ENCODE peak calls at places on chromosomes 2 and 18, in eight cellular contexts. M is prostate gland, W is gastrocnemius medialis, Q is stomach, L is IMR-90, O is ovary, U is adrenal gland, S is right lobe of liver. N is an unnamed sample. For H3K4me1, the result is how much of the 10 kb centered on the place peaks cover.

GRCh38 chr2:53104263-53104662 is 663.3 kb upstream of the CHAC2 start:
- DNase-seq in M (no peak), W (no peak), Q (no peak), L (peak), O (no peak), U (no peak), S (no peak), N (no peak)

GRCh38 chr2:70958759-70959158 is 19.7 kb upstream of the ANKRD53 start:
- DNase-seq in M (no peak), W (no peak), Q (peak), L (no peak), O (no peak), U (peak), S (no peak), N (no peak)

GRCh38 chr2:27092696-27093429 is 6.3 kb downstream of the KHK start:
- DNase-seq in M (no peak), W (no peak), Q (no peak), L (no peak), O (peak), U (peak), S (peak), N (no peak)

GRCh38 chr2:161761160-161761559 is 136.9 kb downstream of the SLC4A10 start:
- DNase-seq in M (peak), W (no peak), Q (no peak), L (no peak), O (no peak), U (no peak), S (no peak), N (no peak)

GRCh38 chr2:195026261-195026660 is 630.8 kb upstream of the SLC39A10 start:
- DNase-seq in M (no peak), W (no peak), Q (no peak), L (peak), O (no peak), U (no peak), S (no peak), N (no peak)

GRCh38 chr2:201931955-201932354 is 101.7 kb upstream of the FZD7 start:
- DNase-seq in M (no peak), W (no peak), Q (no peak), L (peak), O (no peak), U (no peak), S (no peak), N (no peak)

GRCh38 chr2:238695538-238695937 is 152.3 kb upstream of the TWIST2 start:
- DNase-seq in M (peak), W (no peak), Q (no peak), L (no peak), O (no peak), U (no peak), S (peak), N (no peak)

GRCh38 chr2:203683932-203684556 is 22.4 kb upstream of the CD28 start:
- DNase-seq in M (no peak), W (peak), Q (no peak), L (peak), O (no peak), U (peak), S (no peak), N (peak)

GRCh38 chr2:47034973-47035609 is 119.5 kb upstream of the MCFD2 start:
- DNase-seq in M (no peak), W (no peak), Q (no peak), L (no peak), O (no peak), U (peak), S (peak), N (no peak)

GRCh38 chr2:17583166-17583565 is 42.7 kb downstream of the VSNL1 start:
- DNase-seq in M (no peak), W (no peak), Q (no peak), L (no peak), O (no peak), U (no peak), S (no peak), N (no peak)

GRCh38 chr2:232761301-232761907 is 15.0 kb downstream of the KCNJ13 start:
- DNase-seq in M (no peak), W (no peak), Q (peak), L (peak), O (no peak), U (no peak), S (no peak), N (peak)

GRCh38 chr2:205934443-205934842 is 151.5 kb downstream of the INO80D start:
- DNase-seq in M (no peak), W (no peak), Q (no peak), L (no peak), O (no peak), U (no peak), S (no peak), N (no peak)

GRCh38 chr18:22165049-22165602 is 4.3 kb upstream of the GATA6 start:
- DNase-seq in M (no peak), W (no peak), Q (no peak), L (no peak), O (peak), U (peak), S (no peak), N (peak)

GRCh38 chr2:237736783-237737182 is 61.8 kb upstream of the RBM44 start:
- DNase-seq in M (no peak), W (no peak), Q (no peak), L (no peak), O (no peak), U (no peak), S (no peak), N (no peak)

GRCh38 chr2:152920846-152921245 is 202.4 kb downstream of the ARL6IP6 start:
- DNase-seq in M (no peak), W (no peak), Q (no peak), L (no peak), O (no peak), U (no peak), S (no peak), N (no peak)

GRCh38 chr2:171237754-171238505 is 77.2 kb upstream of the TLK1 start:
- DNase-seq in M (no peak), W (no peak), Q (no peak), L (no peak), O (no peak), U (no peak), S (no peak), N (no peak)

GRCh38 chr2:220553150-220553549 is 925.7 kb downstream of the SLC4A3 start:
- DNase-seq in M (no peak), W (no peak), Q (no peak), L (peak), O (no peak), U (no peak), S (no peak), N (no peak)

GRCh38 chr2:84894758-84895520 is 10.5 kb upstream of the TMSB10 start:
- DNase-seq in M (no peak), W (no peak), Q (no peak), L (peak), O (peak), U (no peak), S (no peak), N (peak)

GRCh38 chr2:20664431-20665260 is 2.3 kb upstream of the GDF7 start:
- DNase-seq in M (no peak), W (no peak), Q (no peak), L (no peak), O (no peak), U (no peak), S (no peak), N (no peak)

GRCh38 chr2:147594038-147594437 is 250.8 kb upstream of the ACVR2A start:
- DNase-seq in M (no peak), W (no peak), Q (no peak), L (no peak), O (no peak), U (no peak), S (no peak), N (no peak)

GRCh38 chr2:37781028-37781427 is 109.6 kb upstream of the CDC42EP3 start:
- DNase-seq in M (no peak), W (no peak), Q (no peak), L (peak), O (no peak), U (no peak), S (no peak), N (no peak)

GRCh38 chr2:41870257-41870570 is 177.6 kb upstream of the PKDCC start:
- DNase-seq in M (no peak), W (peak), Q (no peak), L (no peak), O (no peak), U (no peak), S (no peak), N (no peak)

GRCh38 chr2:41870948-41871522 is 176.8 kb upstream of the PKDCC start:
- DNase-seq in M (no peak), W (no peak), Q (no peak), L (no peak), O (no peak), U (no peak), S (no peak), N (no peak)

GRCh38 chr2:41869542-41870256 is 178.1 kb upstream of the PKDCC start:
- DNase-seq in M (peak), W (peak), Q (peak), L (peak), O (peak), U (peak), S (peak), N (peak)

GRCh38 chr2:41865263-41865662 is 182.6 kb upstream of the PKDCC start:
- DNase-seq in M (no peak), W (no peak), Q (no peak), L (no peak), O (no peak), U (no peak), S (no peak), N (no peak)

GRCh38 chr2:41867553-41867952 is 180.3 kb upstream of the PKDCC start:
- DNase-seq in M (no peak), W (no peak), Q (no peak), L (peak), O (no peak), U (no peak), S (no peak), N (no peak)
- TF ChIP-seq POLR2A in M (no peak), W (no peak), Q (no peak), L (no peak), O (no peak), U (no peak), S (no peak), N (no peak)

GRCh38 chr2:160224507-160224906 is 24.4 kb upstream of the ITGB6 start:
- DNase-seq in M (no peak), W (no peak), Q (no peak), L (no peak), O (no peak), U (no peak), S (no peak), N (no peak)
- H3K4me1 ChIP-seq in M (under half), W (half or more), Q (half or more), L (under half), O (under half), U (under half), S (under half), N (under half)

GRCh38 chr2:12715878-12716249 is 872 bp upstream of the TRIB2 start:
- DNase-seq in M (peak), W (peak), Q (peak), L (peak), O (peak), U (peak), S (peak), N (peak)

GRCh38 chr2:12717988-12718661 is 1.4 kb downstream of the TRIB2 start:
- DNase-seq in M (no peak), W (no peak), Q (peak), L (peak), O (peak), U (peak), S (no peak), N (peak)

GRCh38 chr2:12717191-12717987 is 653 bp downstream of the TRIB2 start:
- DNase-seq in M (peak), W (peak), Q (peak), L (peak), O (peak), U (peak), S (peak), N (peak)

GRCh38 chr2:12715258-12715865 is 1.4 kb upstream of the TRIB2 start:
- DNase-seq in M (no peak), W (no peak), Q (no peak), L (no peak), O (no peak), U (no peak), S (no peak), N (no peak)

DNA sequence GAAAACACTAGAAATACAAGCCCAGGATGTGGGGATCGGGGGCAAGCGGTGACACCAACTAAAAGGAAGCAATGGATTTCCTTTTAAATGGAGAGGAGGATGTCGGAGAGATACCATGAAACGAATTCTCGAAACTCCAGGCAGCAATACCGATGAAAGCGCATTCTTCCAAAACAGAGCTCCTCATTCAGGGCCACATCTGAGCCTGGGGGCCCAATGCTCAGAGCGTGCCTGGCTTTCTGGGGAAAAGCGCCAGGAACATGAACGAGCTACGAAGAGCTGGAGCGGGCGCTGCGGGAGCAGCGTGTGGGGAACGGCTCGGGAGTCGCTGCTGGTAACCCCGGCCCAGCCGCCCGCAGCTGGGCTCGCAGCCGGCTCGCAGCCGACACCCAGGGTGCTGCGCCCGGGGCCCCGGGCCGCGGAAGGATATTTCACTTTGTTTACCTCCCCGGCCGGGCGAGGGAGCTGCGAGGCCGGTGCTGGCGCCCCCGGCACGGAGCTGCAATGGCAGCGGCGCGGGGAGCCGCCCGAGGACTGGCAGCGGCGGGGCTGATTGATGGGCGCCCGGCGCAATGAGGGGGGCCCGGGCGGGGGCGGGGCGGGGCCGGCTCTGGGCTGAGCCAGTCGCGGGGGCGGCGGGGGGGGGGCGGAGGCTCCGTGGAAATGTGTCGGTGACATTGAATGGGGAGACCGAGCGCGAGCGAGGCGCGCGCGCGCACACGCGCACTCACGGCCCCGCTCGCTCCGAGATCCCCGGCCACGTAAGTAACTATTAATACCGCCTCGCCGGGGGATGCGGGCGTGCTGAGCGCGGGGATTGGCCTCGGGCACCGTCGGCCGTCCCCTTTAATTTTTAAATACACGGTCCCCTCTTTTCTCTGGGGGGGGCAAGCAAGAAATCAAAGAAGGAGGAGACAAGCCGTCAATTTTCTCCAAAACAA is at the start of gene TRIB2:
- DNase-seq in M (peak), W (peak), Q (peak), L (peak), O (peak), U (peak), S (peak), N (peak)
- TF ChIP-seq POLR2A in M (peak), W (peak), Q (peak), L (peak), O (peak), U (no peak), S (peak), N (peak)

GRCh38 chr18:44731160-44731865 is 50.6 kb downstream of the SETBP1 start:
- DNase-seq in M (no peak), W (no peak), Q (no peak), L (no peak), O (no peak), U (no peak), S (no peak), N (no peak)

GRCh38 chr18:44727291-44727690 is 46.6 kb downstream of the SETBP1 start:
- DNase-seq in M (no peak), W (no peak), Q (no peak), L (no peak), O (no peak), U (no peak), S (no peak), N (no peak)

GRCh38 chr18:44732604-44733003 is 51.9 kb downstream of the SETBP1 start:
- DNase-seq in M (peak), W (peak), Q (no peak), L (no peak), O (no peak), U (no peak), S (no peak), N (no peak)

GRCh38 chr18:44731866-44732555 is 51.3 kb downstream of the SETBP1 start:
- DNase-seq in M (no peak), W (no peak), Q (no peak), L (peak), O (no peak), U (no peak), S (no peak), N (no peak)

GRCh38 chr18:44729631-44730101 is 49.0 kb downstream of the SETBP1 start:
- DNase-seq in M (no peak), W (no peak), Q (no peak), L (peak), O (no peak), U (no peak), S (no peak), N (no peak)
- H3K4me1 ChIP-seq in M (under half), W (half or more), Q (half or more), L (under half), O (under half), U (under half), S (under half), N (under half)

GRCh38 chr2:241314933-241315182 is 614 bp downstream of the HDLBP start:
- DNase-seq in M (no peak), W (no peak), Q (no peak), L (no peak), O (no peak), U (no peak), S (no peak), N (no peak)
- TF ChIP-seq POLR2A in M (peak), W (no peak), Q (no peak), L (peak), O (no peak), U (peak), S (no peak), N (peak)

DNA sequence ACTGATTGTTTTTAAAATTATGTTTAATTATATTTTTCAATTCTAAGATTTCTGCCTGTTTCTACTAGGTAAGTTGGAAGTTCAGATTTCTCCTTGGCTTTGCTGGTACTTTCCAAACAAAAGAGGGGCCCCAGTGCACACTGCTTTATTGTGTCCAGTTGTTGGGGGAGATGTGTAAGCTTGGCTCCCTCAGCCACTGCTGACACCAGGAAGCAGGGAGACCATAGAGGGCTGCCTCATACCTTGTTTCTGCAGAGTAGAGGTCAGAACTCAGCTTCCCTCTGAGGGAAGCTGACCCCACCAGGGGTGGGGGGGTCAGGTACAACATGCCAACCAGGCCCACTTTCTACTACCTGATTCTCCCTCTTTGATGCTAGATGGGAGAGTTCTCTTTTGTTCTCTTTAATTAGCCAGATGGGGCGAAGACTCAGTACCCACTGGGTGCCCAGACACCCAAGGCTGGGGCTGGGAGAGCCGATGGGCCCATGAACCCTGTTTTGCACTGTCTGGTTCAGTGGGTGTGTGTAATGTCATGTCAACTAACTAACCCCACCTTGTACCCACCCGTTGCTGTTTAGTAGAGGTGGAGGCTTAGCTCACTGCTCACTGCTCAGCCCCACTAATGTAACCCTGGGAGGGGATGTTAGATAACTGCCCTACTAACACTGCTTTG is 14.7 kb downstream of the BCL2L11 start:
- DNase-seq in M (no peak), W (no peak), Q (no peak), L (no peak), O (no peak), U (no peak), S (no peak), N (no peak)
- H3K4me1 ChIP-seq in M (under half), W (under half), Q (under half), L (under half), O (under half), U (under half), S (under half), N (under half)

GRCh38 chr2:119366649-119367471 is at the start of the genes C2orf76 and DBI:
- DNase-seq in M (peak), W (peak), Q (peak), L (peak), O (peak), U (peak), S (peak), N (peak)
- TF ChIP-seq POLR2A in M (peak), W (peak), Q (peak), L (peak), O (peak), U (peak), S (peak), N (peak)

GRCh38 chr18:55247032-55247431 is 287.8 kb upstream of the CCDC68 start:
- DNase-seq in M (no peak), W (no peak), Q (no peak), L (no peak), O (no peak), U (no peak), S (no peak), N (no peak)

GRCh38 chr18:55249572-55249971 is 290.3 kb upstream of the CCDC68 start:
- DNase-seq in M (no peak), W (no peak), Q (no peak), L (no peak), O (no peak), U (no peak), S (no peak), N (no peak)

GRCh38 chr18:55250729-55251128 is 291.5 kb upstream of the CCDC68 start:
- DNase-seq in M (no peak), W (no peak), Q (no peak), L (peak), O (no peak), U (no peak), S (no peak), N (no peak)

GRCh38 chr18:55246278-55246677 is 287.0 kb upstream of the CCDC68 start:
- DNase-seq in M (no peak), W (no peak), Q (no peak), L (no peak), O (no peak), U (no peak), S (no peak), N (no peak)

GRCh38 chr18:55248497-55248896 is 289.2 kb upstream of the CCDC68 start:
- DNase-seq in M (no peak), W (no peak), Q (no peak), L (no peak), O (no peak), U (no peak), S (no peak), N (no peak)
- H3K4me1 ChIP-seq in M (under half), W (half or more), Q (under half), L (under half), O (under half), U (under half), S (under half), N (under half)

DNA sequence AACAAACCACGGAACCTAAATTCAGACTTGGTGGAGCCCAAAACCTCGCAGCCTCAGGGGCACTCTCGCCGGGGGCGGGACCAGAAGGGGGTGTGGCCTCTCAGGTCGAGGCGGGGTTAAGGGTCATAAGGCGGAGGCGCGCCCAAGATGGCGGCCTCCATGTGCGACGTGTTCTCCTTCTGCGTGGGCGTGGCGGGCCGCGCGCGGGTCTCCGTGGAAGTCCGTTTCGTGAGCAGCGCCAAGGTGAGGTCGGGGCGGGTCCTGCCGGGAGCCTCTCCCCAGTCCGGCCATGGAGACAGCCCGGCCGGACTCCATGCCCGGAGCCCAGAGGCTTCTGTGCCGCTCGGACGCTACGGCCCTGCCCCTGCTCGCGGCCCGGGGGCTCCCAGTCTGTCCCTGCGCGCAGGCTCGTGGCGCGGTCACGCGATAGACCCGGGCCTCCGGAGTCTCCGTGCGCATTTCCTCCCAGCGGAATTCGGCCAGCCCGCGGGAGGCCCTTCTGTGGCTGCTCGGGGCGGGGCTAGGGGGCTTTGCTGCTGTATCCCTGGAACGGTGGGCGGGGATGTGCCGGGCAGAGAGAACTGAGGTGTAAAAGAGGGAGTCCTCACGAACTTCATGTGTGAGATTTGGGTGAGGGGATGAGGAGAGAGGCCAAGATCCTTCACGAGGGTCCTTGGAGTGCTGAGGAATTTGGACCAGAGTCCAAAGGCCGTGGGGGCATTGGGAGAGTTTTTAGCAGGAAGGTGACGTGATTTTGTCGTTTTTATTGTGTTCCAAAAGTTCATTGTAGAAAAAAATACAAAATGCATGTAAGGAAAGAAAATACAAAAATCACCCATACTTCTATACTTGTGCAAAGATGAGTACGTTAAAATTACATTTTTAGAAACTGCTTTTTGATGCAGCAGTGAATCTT is at the start of gene SMYD5:
- DNase-seq in M (peak), W (peak), Q (peak), L (peak), O (peak), U (peak), S (peak), N (peak)
- TF ChIP-seq POLR2A in M (no peak), W (peak), Q (no peak), L (peak), O (peak), U (peak), S (peak), N (no peak)